ENCODE peak calls at places on chromosomes 4 and X, in ten cellular contexts. M is NCI-H774, T is NCI-H510A, K is SJSA1, O is T-helper 9 cell, W is T-cell, P is GOT3, V is Right ventricle myocardium superior, Z is fibroblast of the aortic adventitia, R is mucosa of gallbladder. F is an unnamed sample.

GRCh38 chr4:119865789-119866188 is 200.9 kb downstream of the MAD2L1 start:
- DNase-seq in P (no peak), T (no peak), W (no peak), O (no peak), Z (peak), M (no peak), V (no peak), R (no peak), K (no peak), F (no peak)

GRCh38 chrX:68942141-68942540 is 113.3 kb downstream of the EFNB1 start:
- DNase-seq in R (peak), W (no peak), O (no peak), V (no peak), M (peak), Z (no peak), T (no peak), K (no peak), P (no peak), F (no peak)

GRCh38 chr4:86661006-86661405 is 66.9 kb downstream of the PTPN13 start:
- DNase-seq in O (no peak), T (no peak), Z (no peak), V (no peak), M (no peak), P (no peak), R (no peak), K (no peak), W (no peak), F (no peak)

GRCh38 chrX:103626855-103627254 is 1.9 kb upstream of the TCEAL1 start:
- DNase-seq in W (no peak), M (no peak), Z (no peak), R (no peak), V (no peak), O (no peak), P (no peak), T (no peak), K (no peak), F (no peak)

GRCh38 chrX:11632732-11633131 is 33.0 kb downstream of the ARHGAP6 start:
- DNase-seq in R (no peak), O (no peak), M (no peak), V (no peak), W (no peak), Z (no peak), P (no peak), T (no peak), K (no peak), F (no peak)

GRCh38 chr4:25486171-25486570 is 109.1 kb downstream of the ANAPC4 start:
- DNase-seq in O (no peak), R (no peak), W (no peak), Z (peak), M (no peak), K (no peak), V (no peak), T (no peak), P (no peak), F (no peak)

GRCh38 chrX:29662759-29663503 is 552.4 kb upstream of the MAGEB2 start:
- DNase-seq in W (no peak), P (no peak), V (no peak), O (no peak), Z (peak), K (peak), M (no peak), T (no peak), R (no peak), F (no peak)

GRCh38 chr4:68176500-68176899 is 46.8 kb upstream of the TMPRSS11F start:
- DNase-seq in V (no peak), M (no peak), Z (no peak), O (no peak), W (no peak), K (no peak), R (no peak), P (no peak), T (no peak), F (no peak)

GRCh38 chr4:143586080-143586479 is 72.6 kb downstream of the SMARCA5 start:
- DNase-seq in T (no peak), M (no peak), P (no peak), O (no peak), V (no peak), K (no peak), Z (peak), W (no peak), R (no peak), F (no peak)

GRCh38 chrX:17046478-17047097 is 100.1 kb downstream of the REPS2 start:
- DNase-seq in W (peak), T (peak), Z (peak), M (peak), V (peak), K (peak), O (peak), R (peak), P (no peak), F (no peak)

GRCh38 chrX:51144828-51145442 is 187.7 kb upstream of the NUDT10 start:
- DNase-seq in V (no peak), R (no peak), W (peak), P (no peak), M (peak), T (no peak), Z (peak), K (no peak), O (no peak), F (peak)

GRCh38 chr4:106287353-106287969 is 28.5 kb downstream of the TBCK start:
- DNase-seq in O (no peak), Z (peak), T (peak), M (no peak), P (no peak), V (no peak), R (peak), W (no peak), K (peak), F (no peak)

GRCh38 chr4:2462218-2462991 is 6.5 kb upstream of the RNF4 start:
- DNase-seq in V (peak), T (peak), K (no peak), O (peak), M (no peak), R (peak), Z (peak), W (peak), P (peak), F (peak)

GRCh38 chrX:30570505-30570904 is 7.1 kb downstream of the TASL start:
- DNase-seq in O (no peak), W (no peak), K (no peak), Z (peak), R (no peak), V (no peak), P (no peak), M (peak), T (no peak), F (no peak)

GRCh38 chrX:56788229-56788628 is 59.2 kb downstream of the NBDY start:
- DNase-seq in P (no peak), V (no peak), O (no peak), Z (peak), K (no peak), R (no peak), M (no peak), W (no peak), T (no peak), F (no peak)

GRCh38 chr4:88006956-88007303 is 505 bp upstream of the PKD2 start:
- DNase-seq in W (no peak), R (no peak), O (no peak), M (no peak), K (no peak), T (no peak), Z (peak), P (no peak), V (peak), F (no peak)

GRCh38 chrX:87664381-87664780 is 146.8 kb downstream of the KLHL4 start:
- DNase-seq in M (peak), O (no peak), R (no peak), Z (peak), P (no peak), K (no peak), T (no peak), W (no peak), V (no peak), F (no peak)